ENCODE peak calls at places on chromosomes 2 and 18, in six cellular contexts. One of them, this sample, is unnamed.

GRCh38 chr2:25714740-25715139 is 41.4 kb upstream of the DTNB start:
- DNase-seq in IMR-90: peak; percentile 16
- DNase-seq in H1: no peak
- DNase-seq in mesendoderm: peak; percentile 42
- DNase-seq in neuronal stem cell: no peak
- DNase-seq in mesenchymal stem cell: no peak
- DNase-seq in this sample: no peak

GRCh38 chr18:49561377-49562193 is at the start of gene LIPG:
- DNase-seq in IMR-90: peak; percentile 50
- DNase-seq in H1: peak; percentile 53
- DNase-seq in mesendoderm: peak; percentile 95
- DNase-seq in neuronal stem cell: peak; percentile 89
- DNase-seq in mesenchymal stem cell: peak; percentile 93
- DNase-seq in this sample: peak; percentile 91

GRCh38 chr2:129768485-129769258 is 210.8 kb upstream of the RAB6C start:
- DNase-seq in IMR-90: no peak
- DNase-seq in H1: no peak
- DNase-seq in mesendoderm: no peak
- DNase-seq in neuronal stem cell: no peak
- DNase-seq in mesenchymal stem cell: no peak
- DNase-seq in this sample: no peak

GRCh38 chr2:6826081-6826913 is 39.4 kb downstream of the CMPK2 start:
- DNase-seq in IMR-90: peak; percentile 87
- DNase-seq in H1: no peak
- DNase-seq in mesendoderm: peak; percentile 87
- DNase-seq in neuronal stem cell: no peak
- DNase-seq in mesenchymal stem cell: peak; percentile 79
- DNase-seq in this sample: no peak

GRCh38 chr2:205030695-205031094 is 485.4 kb downstream of the PARD3B start:
- DNase-seq in IMR-90: no peak
- DNase-seq in H1: no peak
- DNase-seq in mesendoderm: no peak
- DNase-seq in neuronal stem cell: no peak
- DNase-seq in mesenchymal stem cell: no peak
- DNase-seq in this sample: no peak

GRCh38 chr2:26401739-26402541 is at the start of gene DRC1:
- DNase-seq in IMR-90: peak; percentile 67
- DNase-seq in H1: peak; percentile 51
- DNase-seq in mesendoderm: peak; percentile 96
- DNase-seq in neuronal stem cell: peak; percentile 84
- DNase-seq in mesenchymal stem cell: peak; percentile 88
- DNase-seq in this sample: peak; percentile 94

GRCh38 chr2:146873646-146874259 is 971.1 kb upstream of the ACVR2A start:
- DNase-seq in IMR-90: no peak
- DNase-seq in H1: no peak
- DNase-seq in mesendoderm: no peak
- DNase-seq in neuronal stem cell: no peak
- DNase-seq in mesenchymal stem cell: peak; percentile 1
- DNase-seq in this sample: no peak

GRCh38 chr2:205024822-205025518 is 479.7 kb downstream of the PARD3B start:
- DNase-seq in IMR-90: peak; percentile 98
- DNase-seq in H1: no peak
- DNase-seq in mesendoderm: peak; percentile 50
- DNase-seq in neuronal stem cell: no peak
- DNase-seq in mesenchymal stem cell: peak; percentile 97
- DNase-seq in this sample: no peak

GRCh38 chr2:158894078-158894477 is 74.4 kb upstream of the TANC1 start:
- DNase-seq in IMR-90: peak; percentile 71
- DNase-seq in H1: no peak
- DNase-seq in mesendoderm: no peak
- DNase-seq in neuronal stem cell: no peak
- DNase-seq in mesenchymal stem cell: no peak
- DNase-seq in this sample: no peak

GRCh38 chr2:63851912-63852311 is 10.2 kb downstream of the UGP2 start:
- DNase-seq in IMR-90: no peak
- DNase-seq in H1: no peak
- DNase-seq in mesendoderm: no peak
- DNase-seq in neuronal stem cell: no peak
- DNase-seq in mesenchymal stem cell: no peak
- DNase-seq in this sample: no peak

GRCh38 chr2:19878268-19879046 is 23.3 kb downstream of the TTC32 start:
- DNase-seq in IMR-90: no peak
- DNase-seq in H1: no peak
- DNase-seq in mesendoderm: no peak
- DNase-seq in neuronal stem cell: no peak
- DNase-seq in mesenchymal stem cell: no peak
- DNase-seq in this sample: no peak

GRCh38 chr2:202494300-202494699 is 118.2 kb downstream of the BMPR2 start:
- DNase-seq in IMR-90: peak; percentile 96
- DNase-seq in H1: no peak
- DNase-seq in mesendoderm: peak; percentile 24
- DNase-seq in neuronal stem cell: no peak
- DNase-seq in mesenchymal stem cell: peak; percentile 98
- DNase-seq in this sample: no peak

GRCh38 chr2:25194576-25195122 is 26.3 kb upstream of the POMC start:
- DNase-seq in IMR-90: no peak
- DNase-seq in H1: no peak
- DNase-seq in mesendoderm: peak; percentile 63
- DNase-seq in neuronal stem cell: no peak
- DNase-seq in mesenchymal stem cell: no peak
- DNase-seq in this sample: no peak

GRCh38 chr2:16683576-16683975 is 17.9 kb upstream of the CYRIA start:
- DNase-seq in IMR-90: no peak
- DNase-seq in H1: no peak
- DNase-seq in mesendoderm: no peak
- DNase-seq in neuronal stem cell: no peak
- DNase-seq in mesenchymal stem cell: no peak
- DNase-seq in this sample: no peak

GRCh38 chr2:16682431-16683130 is 16.9 kb upstream of the CYRIA start:
- DNase-seq in IMR-90: no peak
- DNase-seq in H1: no peak
- DNase-seq in mesendoderm: no peak
- DNase-seq in neuronal stem cell: no peak
- DNase-seq in mesenchymal stem cell: no peak
- DNase-seq in this sample: no peak

GRCh38 chr2:16685340-16685715 is 19.7 kb upstream of the CYRIA start:
- DNase-seq in IMR-90: no peak
- DNase-seq in H1: no peak
- DNase-seq in mesendoderm: no peak
- DNase-seq in neuronal stem cell: no peak
- DNase-seq in mesenchymal stem cell: no peak
- DNase-seq in this sample: no peak

GRCh38 chr2:16686641-16687040 is 21.0 kb upstream of the CYRIA start:
- DNase-seq in IMR-90: no peak
- DNase-seq in H1: no peak
- DNase-seq in mesendoderm: no peak
- DNase-seq in neuronal stem cell: no peak
- DNase-seq in mesenchymal stem cell: no peak
- DNase-seq in this sample: no peak

DNA sequence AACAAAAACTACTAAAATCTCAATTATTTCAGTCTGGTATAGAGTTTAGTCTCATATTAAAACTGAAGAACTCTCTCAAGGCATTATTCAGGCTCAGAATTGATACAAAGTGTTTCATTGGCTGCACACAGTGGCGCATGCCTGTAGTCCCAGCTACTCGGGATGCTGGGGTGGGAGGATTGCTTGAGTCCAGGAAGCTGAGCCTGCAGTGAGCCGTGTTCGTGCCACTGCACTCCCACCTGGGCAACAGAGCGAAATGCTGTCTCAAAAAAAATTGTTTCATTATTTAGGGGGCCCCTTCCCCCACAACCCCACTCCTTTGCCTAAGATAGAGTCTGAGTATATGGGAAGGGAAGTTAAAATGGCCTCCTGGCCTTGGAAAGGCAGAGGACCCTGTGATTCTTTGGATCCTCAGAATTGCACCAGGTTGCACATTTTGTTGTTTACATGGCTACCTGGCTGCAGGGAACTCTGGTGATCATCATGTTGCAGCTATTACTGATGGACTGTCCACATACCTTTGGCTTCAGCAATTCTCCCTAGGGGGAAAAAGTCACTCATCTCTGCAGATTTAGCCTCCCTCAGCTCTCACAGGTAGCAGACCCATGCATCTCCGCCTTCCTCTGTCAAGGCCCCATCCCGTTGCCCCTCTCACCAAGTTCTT is 19.2 kb upstream of the CYRIA start:
- DNase-seq in IMR-90: no peak
- DNase-seq in H1: no peak
- DNase-seq in mesendoderm: no peak
- DNase-seq in neuronal stem cell: no peak
- DNase-seq in mesenchymal stem cell: no peak
- DNase-seq in this sample: no peak
- H2BK15ac ChIP-seq in IMR-90: no peak overlapping the region
- H2BK15ac ChIP-seq in H1: no peak overlapping the region
- H2BK15ac ChIP-seq in mesendoderm: no peak overlapping the region
- H2BK15ac ChIP-seq in neuronal stem cell: no peak overlapping the region
- H2BK15ac ChIP-seq in mesenchymal stem cell: no peak overlapping the region
- H2BK15ac ChIP-seq in this sample: no peak overlapping the region

DNA sequence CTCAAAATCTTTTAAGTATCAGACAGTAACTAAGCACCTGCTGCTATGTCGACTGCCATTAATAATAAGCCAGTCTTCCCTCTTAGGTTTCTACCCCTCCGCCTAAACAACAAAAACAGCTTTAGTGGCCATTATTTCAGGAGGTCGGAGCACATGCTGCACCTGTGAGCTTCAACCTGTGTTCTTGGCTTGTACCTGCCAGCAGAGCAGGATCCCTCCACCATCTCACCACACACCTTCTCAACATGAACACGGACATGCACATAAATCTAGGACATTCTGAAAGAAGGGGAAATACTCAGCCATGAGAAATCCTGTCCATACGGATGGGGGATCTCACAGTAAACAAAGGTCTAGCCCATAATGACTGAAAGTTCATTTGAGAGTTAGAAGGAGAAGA is 3.7 kb downstream of the CYB5A start:
- DNase-seq in IMR-90: no peak
- DNase-seq in H1: no peak
- DNase-seq in mesendoderm: no peak
- DNase-seq in neuronal stem cell: no peak
- DNase-seq in mesenchymal stem cell: no peak
- DNase-seq in this sample: no peak
- H3K4me1 ChIP-seq in IMR-90: peaks cover 17% of the 10 kb centered on the region
- H3K4me1 ChIP-seq in H1: peaks cover 32% of the 10 kb centered on the region
- H3K4me1 ChIP-seq in mesendoderm: peaks cover 1% of the 10 kb centered on the region
- H3K4me1 ChIP-seq in neuronal stem cell: peaks cover 14% of the 10 kb centered on the region
- H3K4me1 ChIP-seq in mesenchymal stem cell: peaks cover 13% of the 10 kb centered on the region
- H3K4me1 ChIP-seq in this sample: peaks cover 25% of the 10 kb centered on the region

GRCh38 chr2:36530178-36530982 is 67.6 kb downstream of the FEZ2 start:
- DNase-seq in IMR-90: peak; percentile 88
- DNase-seq in H1: no peak
- DNase-seq in mesendoderm: no peak
- DNase-seq in neuronal stem cell: no peak
- DNase-seq in mesenchymal stem cell: peak; percentile 45
- DNase-seq in this sample: no peak
- H2BK15ac ChIP-seq in IMR-90: no peak overlapping the region
- H2BK15ac ChIP-seq in H1: no peak overlapping the region
- H2BK15ac ChIP-seq in mesendoderm: no peak overlapping the region
- H2BK15ac ChIP-seq in neuronal stem cell: no peak overlapping the region
- H2BK15ac ChIP-seq in mesenchymal stem cell: no peak overlapping the region
- H2BK15ac ChIP-seq in this sample: no peak overlapping the region

GRCh38 chr2:112843288-112843687 is 6.7 kb upstream of the IL1B start:
- DNase-seq in IMR-90: no peak
- DNase-seq in H1: no peak
- DNase-seq in mesendoderm: no peak
- DNase-seq in neuronal stem cell: no peak
- DNase-seq in mesenchymal stem cell: no peak
- DNase-seq in this sample: no peak
- H3K4me1 ChIP-seq in IMR-90: no peaks in the 10 kb centered on the region
- H3K4me1 ChIP-seq in H1: peaks cover 2% of the 10 kb centered on the region
- H3K4me1 ChIP-seq in mesendoderm: peaks cover 3% of the 10 kb centered on the region
- H3K4me1 ChIP-seq in neuronal stem cell: no peaks in the 10 kb centered on the region
- H3K4me1 ChIP-seq in mesenchymal stem cell: no peaks in the 10 kb centered on the region
- H3K4me1 ChIP-seq in this sample: peaks cover 3% of the 10 kb centered on the region

GRCh38 chr2:22673501-22673900 is 711.5 kb upstream of the KLHL29 start:
- DNase-seq in IMR-90: no peak
- DNase-seq in H1: no peak
- DNase-seq in mesendoderm: peak; percentile 25
- DNase-seq in neuronal stem cell: no peak
- DNase-seq in mesenchymal stem cell: no peak
- DNase-seq in this sample: no peak
- H2BK15ac ChIP-seq in IMR-90: no peak overlapping the region
- H2BK15ac ChIP-seq in H1: no peak overlapping the region
- H2BK15ac ChIP-seq in mesendoderm: no peak overlapping the region
- H2BK15ac ChIP-seq in neuronal stem cell: no peak overlapping the region
- H2BK15ac ChIP-seq in mesenchymal stem cell: no peak overlapping the region
- H2BK15ac ChIP-seq in this sample: no peak overlapping the region

GRCh38 chr18:12034241-12035100 is 53.2 kb downstream of the IMPA2 start:
- DNase-seq in IMR-90: no peak
- DNase-seq in H1: no peak
- DNase-seq in mesendoderm: no peak
- DNase-seq in neuronal stem cell: no peak
- DNase-seq in mesenchymal stem cell: no peak
- DNase-seq in this sample: no peak

GRCh38 chr18:12032786-12033642 is 51.7 kb downstream of the IMPA2 start:
- DNase-seq in IMR-90: peak; percentile 68
- DNase-seq in H1: no peak
- DNase-seq in mesendoderm: no peak
- DNase-seq in neuronal stem cell: no peak
- DNase-seq in mesenchymal stem cell: peak; percentile 60
- DNase-seq in this sample: no peak

GRCh38 chr18:12035481-12035880 is 54.2 kb downstream of the IMPA2 start:
- DNase-seq in IMR-90: no peak
- DNase-seq in H1: no peak
- DNase-seq in mesendoderm: no peak
- DNase-seq in neuronal stem cell: no peak
- DNase-seq in mesenchymal stem cell: no peak
- DNase-seq in this sample: no peak

GRCh38 chr18:12031836-12032235 is 50.5 kb downstream of the IMPA2 start:
- DNase-seq in IMR-90: peak; percentile 79
- DNase-seq in H1: no peak
- DNase-seq in mesendoderm: no peak
- DNase-seq in neuronal stem cell: no peak
- DNase-seq in mesenchymal stem cell: no peak
- DNase-seq in this sample: no peak

GRCh38 chr18:12033643-12034025 is 52.3 kb downstream of the IMPA2 start:
- DNase-seq in IMR-90: no peak
- DNase-seq in H1: no peak
- DNase-seq in mesendoderm: peak; percentile 61
- DNase-seq in neuronal stem cell: no peak
- DNase-seq in mesenchymal stem cell: no peak
- DNase-seq in this sample: no peak
- H3K4me1 ChIP-seq in IMR-90: peaks cover 25% of the 10 kb centered on the region
- H3K4me1 ChIP-seq in H1: no peaks in the 10 kb centered on the region
- H3K4me1 ChIP-seq in mesendoderm: peaks cover 4% of the 10 kb centered on the region
- H3K4me1 ChIP-seq in neuronal stem cell: peaks cover 3% of the 10 kb centered on the region
- H3K4me1 ChIP-seq in mesenchymal stem cell: peaks cover 17% of the 10 kb centered on the region
- H3K4me1 ChIP-seq in this sample: no peaks in the 10 kb centered on the region

DNA sequence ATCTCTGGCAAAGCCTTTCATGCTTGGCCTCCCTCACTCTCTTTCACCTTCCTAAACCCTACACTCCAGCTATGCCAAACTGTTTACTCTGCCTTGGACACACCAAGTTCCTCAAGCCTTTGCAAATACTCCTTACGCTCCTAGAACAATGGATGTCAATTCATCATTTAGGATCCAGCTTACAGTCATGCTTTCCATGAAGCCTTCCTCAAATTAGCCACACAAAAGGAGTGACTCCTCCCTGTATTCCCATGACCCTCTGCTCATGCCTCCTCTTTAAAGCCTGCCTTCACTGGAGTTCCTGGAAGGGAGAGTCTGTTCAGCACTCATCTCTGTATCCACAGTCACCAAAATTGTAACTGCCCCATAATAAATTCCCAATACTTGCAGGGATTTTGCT is 736 bp upstream of the EHD3 start:
- DNase-seq in IMR-90: no peak
- DNase-seq in H1: no peak
- DNase-seq in mesendoderm: peak; percentile 33
- DNase-seq in neuronal stem cell: no peak
- DNase-seq in mesenchymal stem cell: peak; percentile 24
- DNase-seq in this sample: peak; percentile 20
- H2BK15ac ChIP-seq in IMR-90: no peak overlapping the region
- H2BK15ac ChIP-seq in H1: no peak overlapping the region
- H2BK15ac ChIP-seq in mesendoderm: no peak overlapping the region
- H2BK15ac ChIP-seq in neuronal stem cell: no peak overlapping the region
- H2BK15ac ChIP-seq in mesenchymal stem cell: no peak overlapping the region
- H2BK15ac ChIP-seq in this sample: no peak overlapping the region

This sample was measured in H9.